ENCODE peak calls at places on chromosomes 1 and 21, in ten cellular contexts. One of them, this sample, is unnamed.

GRCh38 chr21:28892550-28893111 is 100.0 kb downstream of the LTN1 start:
- DNase-seq in body of pancreas: no peak
- DNase-seq in heart right ventricle: no peak
- DNase-seq in IMR-90: no peak
- DNase-seq in colonic mucosa: no peak
- DNase-seq in ovary: no peak
- DNase-seq in PC-3: no peak
- DNase-seq in fibroblast of the aortic adventitia: no peak
- DNase-seq in pancreas: no peak
- DNase-seq in tibial artery: no peak
- DNase-seq in this sample: no peak

GRCh38 chr1:114331936-114332335 is 178.3 kb upstream of the SYT6 start:
- DNase-seq in body of pancreas: no peak
- DNase-seq in heart right ventricle: no peak
- DNase-seq in IMR-90: no peak
- DNase-seq in colonic mucosa: no peak
- DNase-seq in ovary: no peak
- DNase-seq in PC-3: no peak
- DNase-seq in fibroblast of the aortic adventitia: no peak
- DNase-seq in pancreas: no peak
- DNase-seq in tibial artery: no peak
- DNase-seq in this sample: no peak

GRCh38 chr1:153366261-153366660 is 8.6 kb downstream of the S100A9 start:
- DNase-seq in body of pancreas: no peak
- DNase-seq in heart right ventricle: no peak
- DNase-seq in IMR-90: no peak
- DNase-seq in colonic mucosa: no peak
- DNase-seq in ovary: no peak
- DNase-seq in PC-3: no peak
- DNase-seq in fibroblast of the aortic adventitia: no peak
- DNase-seq in pancreas: no peak
- DNase-seq in tibial artery: peak
- DNase-seq in this sample: no peak

GRCh38 chr1:240765732-240766363 is 153.9 kb upstream of the GREM2 start:
- DNase-seq in body of pancreas: no peak
- DNase-seq in heart right ventricle: no peak
- DNase-seq in IMR-90: peak
- DNase-seq in colonic mucosa: no peak
- DNase-seq in ovary: no peak
- DNase-seq in PC-3: peak
- DNase-seq in fibroblast of the aortic adventitia: peak
- DNase-seq in pancreas: no peak
- DNase-seq in tibial artery: no peak
- DNase-seq in this sample: peak

GRCh38 chr1:102970496-102971078 is 137.7 kb downstream of the COL11A1 start:
- DNase-seq in body of pancreas: peak
- DNase-seq in heart right ventricle: no peak
- DNase-seq in IMR-90: peak
- DNase-seq in colonic mucosa: no peak
- DNase-seq in ovary: no peak
- DNase-seq in PC-3: peak
- DNase-seq in fibroblast of the aortic adventitia: peak
- DNase-seq in pancreas: no peak
- DNase-seq in tibial artery: no peak
- DNase-seq in this sample: peak

GRCh38 chr1:111924786-111925185 is 64.7 kb downstream of the KCND3 start:
- DNase-seq in body of pancreas: no peak
- DNase-seq in heart right ventricle: no peak
- DNase-seq in IMR-90: no peak
- DNase-seq in colonic mucosa: no peak
- DNase-seq in ovary: no peak
- DNase-seq in PC-3: no peak
- DNase-seq in fibroblast of the aortic adventitia: no peak
- DNase-seq in pancreas: no peak
- DNase-seq in tibial artery: no peak
- DNase-seq in this sample: no peak

GRCh38 chr1:66510407-66510806 is 23.5 kb upstream of the SGIP1 start:
- DNase-seq in body of pancreas: no peak
- DNase-seq in heart right ventricle: no peak
- DNase-seq in IMR-90: no peak
- DNase-seq in colonic mucosa: no peak
- DNase-seq in ovary: no peak
- DNase-seq in PC-3: no peak
- DNase-seq in fibroblast of the aortic adventitia: no peak
- DNase-seq in pancreas: no peak
- DNase-seq in tibial artery: no peak
- DNase-seq in this sample: no peak

GRCh38 chr1:85047472-85048295 is 616 bp downstream of the MCOLN3 start:
- DNase-seq in body of pancreas: peak
- DNase-seq in heart right ventricle: no peak
- DNase-seq in IMR-90: no peak
- DNase-seq in colonic mucosa: peak
- DNase-seq in ovary: peak
- DNase-seq in PC-3: no peak
- DNase-seq in fibroblast of the aortic adventitia: no peak
- DNase-seq in pancreas: peak
- DNase-seq in tibial artery: no peak
- DNase-seq in this sample: no peak

GRCh38 chr1:196464545-196464944 is 143.7 kb downstream of the KCNT2 start:
- DNase-seq in body of pancreas: no peak
- DNase-seq in heart right ventricle: no peak
- DNase-seq in IMR-90: peak
- DNase-seq in colonic mucosa: no peak
- DNase-seq in ovary: no peak
- DNase-seq in PC-3: peak
- DNase-seq in fibroblast of the aortic adventitia: peak
- DNase-seq in pancreas: no peak
- DNase-seq in tibial artery: no peak
- DNase-seq in this sample: no peak

GRCh38 chr21:42590431-42591131 is 62.8 kb upstream of the PDE9A start:
- DNase-seq in body of pancreas: no peak
- DNase-seq in heart right ventricle: no peak
- DNase-seq in IMR-90: no peak
- DNase-seq in colonic mucosa: no peak
- DNase-seq in ovary: no peak
- DNase-seq in PC-3: no peak
- DNase-seq in fibroblast of the aortic adventitia: no peak
- DNase-seq in pancreas: no peak
- DNase-seq in tibial artery: no peak
- DNase-seq in this sample: no peak

GRCh38 chr21:22885079-22885478 is 1886.9 kb downstream of the NCAM2 start:
- DNase-seq in body of pancreas: no peak
- DNase-seq in heart right ventricle: no peak
- DNase-seq in IMR-90: no peak
- DNase-seq in colonic mucosa: no peak
- DNase-seq in ovary: no peak
- DNase-seq in PC-3: peak
- DNase-seq in fibroblast of the aortic adventitia: no peak
- DNase-seq in pancreas: no peak
- DNase-seq in tibial artery: no peak
- DNase-seq in this sample: no peak

GRCh38 chr1:202112864-202113689 is 9.6 kb upstream of the GPR37L1 start:
- DNase-seq in body of pancreas: peak
- DNase-seq in heart right ventricle: peak
- DNase-seq in IMR-90: peak
- DNase-seq in colonic mucosa: peak
- DNase-seq in ovary: no peak
- DNase-seq in PC-3: no peak
- DNase-seq in fibroblast of the aortic adventitia: peak
- DNase-seq in pancreas: peak
- DNase-seq in tibial artery: no peak
- DNase-seq in this sample: peak

GRCh38 chr1:233704125-233704881 is 90.4 kb downstream of the KCNK1 start:
- DNase-seq in body of pancreas: no peak
- DNase-seq in heart right ventricle: no peak
- DNase-seq in IMR-90: no peak
- DNase-seq in colonic mucosa: no peak
- DNase-seq in ovary: no peak
- DNase-seq in PC-3: peak
- DNase-seq in fibroblast of the aortic adventitia: peak
- DNase-seq in pancreas: no peak
- DNase-seq in tibial artery: no peak
- DNase-seq in this sample: peak

GRCh38 chr21:39083377-39084008 is 99.8 kb downstream of the PSMG1 start:
- DNase-seq in body of pancreas: no peak
- DNase-seq in heart right ventricle: no peak
- DNase-seq in IMR-90: no peak
- DNase-seq in colonic mucosa: peak
- DNase-seq in ovary: peak
- DNase-seq in PC-3: peak
- DNase-seq in fibroblast of the aortic adventitia: peak
- DNase-seq in pancreas: no peak
- DNase-seq in tibial artery: no peak
- DNase-seq in this sample: peak

GRCh38 chr1:182549811-182550210 is 39.2 kb downstream of the RNASEL start:
- DNase-seq in body of pancreas: no peak
- DNase-seq in heart right ventricle: no peak
- DNase-seq in IMR-90: no peak
- DNase-seq in colonic mucosa: no peak
- DNase-seq in ovary: no peak
- DNase-seq in PC-3: no peak
- DNase-seq in fibroblast of the aortic adventitia: no peak
- DNase-seq in pancreas: no peak
- DNase-seq in tibial artery: no peak
- DNase-seq in this sample: no peak

GRCh38 chr1:229027622-229028182 is 243.2 kb upstream of the RAB4A start:
- DNase-seq in body of pancreas: no peak
- DNase-seq in heart right ventricle: no peak
- DNase-seq in IMR-90: peak
- DNase-seq in colonic mucosa: no peak
- DNase-seq in ovary: peak
- DNase-seq in PC-3: peak
- DNase-seq in fibroblast of the aortic adventitia: peak
- DNase-seq in pancreas: no peak
- DNase-seq in tibial artery: no peak
- DNase-seq in this sample: peak

GRCh38 chr21:24976238-24976637 is 631.0 kb downstream of the MRPL39 start:
- DNase-seq in body of pancreas: no peak
- DNase-seq in heart right ventricle: no peak
- DNase-seq in IMR-90: no peak
- DNase-seq in colonic mucosa: no peak
- DNase-seq in ovary: no peak
- DNase-seq in PC-3: no peak
- DNase-seq in fibroblast of the aortic adventitia: no peak
- DNase-seq in pancreas: no peak
- DNase-seq in tibial artery: no peak
- DNase-seq in this sample: no peak

DNA sequence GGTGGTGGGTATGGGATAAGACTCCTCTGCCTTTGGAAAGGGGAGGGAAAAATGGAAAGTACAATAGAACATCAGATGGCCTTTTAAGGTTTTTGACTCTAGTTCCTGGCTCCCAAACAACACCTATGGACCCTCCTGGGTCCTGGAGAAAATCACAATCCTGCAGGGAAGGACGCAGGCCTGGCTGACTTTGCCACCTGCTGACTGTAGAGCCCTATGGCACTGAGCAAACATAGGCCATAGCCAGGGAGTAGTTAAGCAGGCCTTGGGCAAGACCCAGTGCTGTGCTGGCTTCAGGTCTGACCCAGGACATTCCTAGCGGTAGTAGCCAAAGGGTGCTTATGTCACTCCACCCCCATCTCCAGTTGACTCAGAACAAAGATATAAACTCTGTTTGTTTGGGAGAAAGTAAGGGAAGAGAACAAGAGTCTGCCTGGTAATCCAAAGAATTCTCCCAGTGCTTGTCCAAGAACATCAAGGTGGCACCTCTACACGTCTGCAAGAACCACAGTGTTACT is 149.0 kb downstream of the SLC44A5 start:
- DNase-seq in body of pancreas: peak
- DNase-seq in heart right ventricle: no peak
- DNase-seq in IMR-90: no peak
- DNase-seq in colonic mucosa: no peak
- DNase-seq in ovary: no peak
- DNase-seq in PC-3: no peak
- DNase-seq in fibroblast of the aortic adventitia: no peak
- DNase-seq in pancreas: no peak
- DNase-seq in tibial artery: no peak
- DNase-seq in this sample: no peak
- H3K4me3 ChIP-seq in body of pancreas: no peak
- H3K4me3 ChIP-seq in heart right ventricle: no peak
- H3K4me3 ChIP-seq in IMR-90: no peak
- H3K4me3 ChIP-seq in colonic mucosa: no peak
- H3K4me3 ChIP-seq in ovary: no peak
- H3K4me3 ChIP-seq in PC-3: no peak
- H3K4me3 ChIP-seq in fibroblast of the aortic adventitia: no peak
- H3K4me3 ChIP-seq in pancreas: no peak
- H3K4me3 ChIP-seq in tibial artery: no peak
- H3K4me3 ChIP-seq in this sample: no peak

GRCh38 chr1:37323486-37324377 is 150.6 kb upstream of the ZC3H12A start:
- DNase-seq in body of pancreas: no peak
- DNase-seq in heart right ventricle: no peak
- DNase-seq in IMR-90: peak
- DNase-seq in colonic mucosa: peak
- DNase-seq in ovary: no peak
- DNase-seq in PC-3: peak
- DNase-seq in fibroblast of the aortic adventitia: peak
- DNase-seq in pancreas: no peak
- DNase-seq in tibial artery: no peak
- DNase-seq in this sample: peak
- H3K4me3 ChIP-seq in body of pancreas: no peak
- H3K4me3 ChIP-seq in heart right ventricle: no peak
- H3K4me3 ChIP-seq in IMR-90: no peak
- H3K4me3 ChIP-seq in colonic mucosa: no peak
- H3K4me3 ChIP-seq in ovary: no peak
- H3K4me3 ChIP-seq in PC-3: no peak
- H3K4me3 ChIP-seq in fibroblast of the aortic adventitia: no peak
- H3K4me3 ChIP-seq in pancreas: no peak
- H3K4me3 ChIP-seq in tibial artery: no peak
- H3K4me3 ChIP-seq in this sample: no peak

GRCh38 chr1:158717344-158717743 is 3.2 kb downstream of the OR6K3 start:
- DNase-seq in body of pancreas: no peak
- DNase-seq in heart right ventricle: no peak
- DNase-seq in IMR-90: no peak
- DNase-seq in colonic mucosa: no peak
- DNase-seq in ovary: no peak
- DNase-seq in PC-3: no peak
- DNase-seq in fibroblast of the aortic adventitia: no peak
- DNase-seq in pancreas: no peak
- DNase-seq in tibial artery: no peak
- DNase-seq in this sample: no peak
- H3K4me3 ChIP-seq in body of pancreas: no peak
- H3K4me3 ChIP-seq in heart right ventricle: no peak
- H3K4me3 ChIP-seq in IMR-90: no peak
- H3K4me3 ChIP-seq in colonic mucosa: no peak
- H3K4me3 ChIP-seq in ovary: no peak
- H3K4me3 ChIP-seq in PC-3: no peak
- H3K4me3 ChIP-seq in fibroblast of the aortic adventitia: no peak
- H3K4me3 ChIP-seq in pancreas: no peak
- H3K4me3 ChIP-seq in tibial artery: no peak
- H3K4me3 ChIP-seq in this sample: no peak

GRCh38 chr1:20343937-20344302 is 53.2 kb downstream of the VWA5B1 start:
- DNase-seq in body of pancreas: no peak
- DNase-seq in heart right ventricle: no peak
- DNase-seq in IMR-90: no peak
- DNase-seq in colonic mucosa: no peak
- DNase-seq in ovary: no peak
- DNase-seq in PC-3: no peak
- DNase-seq in fibroblast of the aortic adventitia: no peak
- DNase-seq in pancreas: no peak
- DNase-seq in tibial artery: no peak
- DNase-seq in this sample: no peak
- H3K4me3 ChIP-seq in body of pancreas: no peak
- H3K4me3 ChIP-seq in heart right ventricle: no peak
- H3K4me3 ChIP-seq in IMR-90: no peak
- H3K4me3 ChIP-seq in colonic mucosa: no peak
- H3K4me3 ChIP-seq in ovary: peak
- H3K4me3 ChIP-seq in PC-3: no peak
- H3K4me3 ChIP-seq in fibroblast of the aortic adventitia: no peak
- H3K4me3 ChIP-seq in pancreas: no peak
- H3K4me3 ChIP-seq in tibial artery: no peak
- H3K4me3 ChIP-seq in this sample: no peak